ENCODE peak calls at places on chromosome 10, in four cellular contexts. O, U, C and D are unnamed samples.
A peak's percentile ranks its signal among the peaks of the same experiment; 100 is the strongest.

GRCh38 chr10:88986549-88987242 is 3.9 kb upstream of the FAS start:
- DNase-seq in O (peak; percentile 39), U (no peak), C (no peak), D (peak; percentile 26)

GRCh38 chr10:70052462-70053211 is at the start of gene MACROH2A2:
- DNase-seq in O (no peak), U (no peak), C (no peak), D (peak; percentile 41)

GRCh38 chr10:28328346-28328745 is 25.5 kb upstream of the MPP7 start:
- DNase-seq in O (no peak), U (no peak), C (no peak), D (no peak)

GRCh38 chr10:126171555-126171954 is 216.7 kb downstream of the ADAM12 start:
- DNase-seq in O (no peak), U (no peak), C (no peak), D (peak; percentile 8)

GRCh38 chr10:24952146-24952700 is at the start of gene PRTFDC1:
- DNase-seq in O (no peak), U (no peak), C (peak; percentile 13), D (no peak)

GRCh38 chr10:1874533-1874932 is 137.2 kb upstream of the ADARB2 start:
- DNase-seq in O (no peak), U (no peak), C (no peak), D (no peak)

GRCh38 chr10:128173383-128173782 is 47.2 kb upstream of the MKI67 start:
- DNase-seq in O (no peak), U (no peak), C (no peak), D (no peak)

GRCh38 chr10:72090326-72090725 is 2.0 kb upstream of the SPOCK2 start:
- DNase-seq in O (no peak), U (no peak), C (no peak), D (no peak)

GRCh38 chr10:77165445-77166316 is 471.9 kb downstream of the KCNMA1 start:
- DNase-seq in O (peak; percentile 38), U (peak; percentile 16), C (no peak), D (peak; percentile 12)

GRCh38 chr10:105973912-105974311 is 1190.6 kb downstream of the SORCS1 start:
- DNase-seq in O (no peak), U (no peak), C (no peak), D (no peak)

GRCh38 chr10:71767420-71768035 is 5.8 kb downstream of the VSIR start:
- DNase-seq in O (no peak), U (no peak), C (no peak), D (no peak)

GRCh38 chr10:110775022-110775379 is 96.7 kb upstream of the PDCD4 start:
- DNase-seq in O (no peak), U (no peak), C (no peak), D (no peak)

GRCh38 chr10:24716295-24716694 is 7.4 kb downstream of the ARHGAP21 start:
- DNase-seq in O (no peak), U (no peak), C (no peak), D (no peak)

GRCh38 chr10:130771491-130771890 is 540.0 kb downstream of the TCERG1L start:
- DNase-seq in O (no peak), U (no peak), C (no peak), D (no peak)

GRCh38 chr10:119520283-119520682 is 22.2 kb downstream of the RGS10 start:
- DNase-seq in O (no peak), U (no peak), C (no peak), D (no peak)

GRCh38 chr10:74738052-74738451 is 88.3 kb upstream of the KAT6B start:
- DNase-seq in O (peak; percentile 54), U (no peak), C (no peak), D (peak; percentile 87)

GRCh38 chr10:101330236-101331225 is 23.4 kb upstream of the BTRC start:
- DNase-seq in O (no peak), U (no peak), C (no peak), D (no peak)

GRCh38 chr10:129870926-129871660 is 93.0 kb downstream of the EBF3 start:
- DNase-seq in O (no peak), U (peak; percentile 19), C (no peak), D (peak; percentile 95)

GRCh38 chr10:132180736-132181135 is 6.0 kb upstream of the DPYSL4 start:
- DNase-seq in O (no peak), U (no peak), C (no peak), D (no peak)

GRCh38 chr10:122702271-122702670 is 2.6 kb upstream of the C10orf120 start:
- DNase-seq in O (no peak), U (no peak), C (no peak), D (no peak)

GRCh38 chr10:4661572-4662255 is 164.3 kb upstream of the AKR1E2 start:
- DNase-seq in O (no peak), U (no peak), C (no peak), D (peak; percentile 13)

GRCh38 chr10:21260793-21261149 is 264.7 kb downstream of the SKIDA1 start:
- DNase-seq in O (no peak), U (no peak), C (no peak), D (no peak)

GRCh38 chr10:71868192-71868697 is 17.2 kb upstream of the PSAP start:
- DNase-seq in O (peak; percentile 39), U (no peak), C (no peak), D (peak; percentile 91)

GRCh38 chr10:102714621-102715455 is at the start of gene SFXN2:
- DNase-seq in O (peak; percentile 79), U (no peak), C (peak; percentile 49), D (peak; percentile 10)

GRCh38 chr10:70684841-70685457 is 12.6 kb downstream of the ADAMTS14 start:
- DNase-seq in O (no peak), U (no peak), C (no peak), D (no peak)

GRCh38 chr10:30059209-30060107 is at the start of gene JCAD:
- DNase-seq in O (no peak), U (no peak), C (peak; percentile 39), D (no peak)

GRCh38 chr10:13659887-13660544 is 73.3 kb downstream of the PRPF18 start:
- DNase-seq in O (peak; percentile 43), U (no peak), C (peak; percentile 73), D (peak; percentile 57)

GRCh38 chr10:108323274-108323798 is 1158.8 kb upstream of the SORCS1 start:
- DNase-seq in O (no peak), U (no peak), C (no peak), D (no peak)

GRCh38 chr10:8060010-8060703 is 5.7 kb downstream of the GATA3 start:
- DNase-seq in O (peak; percentile 41), U (no peak), C (peak; percentile 49), D (peak; percentile 26)

GRCh38 chr10:129521161-129522025 is 54.4 kb downstream of the MGMT start:
- DNase-seq in O (no peak), U (no peak), C (no peak), D (no peak)

GRCh38 chr10:1542941-1543340 is 194.4 kb downstream of the ADARB2 start:
- DNase-seq in O (no peak), U (no peak), C (no peak), D (no peak)

GRCh38 chr10:62545667-62546066 is 171.5 kb downstream of the ZNF365 start:
- DNase-seq in O (no peak), U (no peak), C (no peak), D (peak; percentile 94)

GRCh38 chr10:105952153-105952552 is 1212.4 kb downstream of the SORCS1 start:
- DNase-seq in O (peak; percentile 60), U (no peak), C (no peak), D (peak; percentile 44)